ENCODE peak calls at places on chromosomes 13 and 19, in eight cellular contexts. One of them, this sample, is unnamed.

GRCh38 chr19:7646426-7646700 is 9.5 kb downstream of the STXBP2 start:
- DNase-seq in left ventricle myocardium inferior: no peak
- DNase-seq in mesenchymal stem cell: no peak
- DNase-seq in ascending aorta: no peak
- DNase-seq in A549: no peak
- DNase-seq in OCI-LY7: no peak
- DNase-seq in heart left ventricle: no peak
- DNase-seq in heart right ventricle: no peak
- DNase-seq in this sample: no peak

GRCh38 chr13:50080158-50080855 is 65.1 kb downstream of the KCNRG start:
- DNase-seq in left ventricle myocardium inferior: no peak
- DNase-seq in mesenchymal stem cell: peak; percentile 77
- DNase-seq in ascending aorta: no peak
- DNase-seq in A549: peak; percentile 37
- DNase-seq in OCI-LY7: peak; percentile 57
- DNase-seq in heart left ventricle: no peak
- DNase-seq in heart right ventricle: no peak
- DNase-seq in this sample: no peak

GRCh38 chr19:53908106-53908932 is 759 bp upstream of the CACNG7 start:
- DNase-seq in left ventricle myocardium inferior: no peak
- DNase-seq in mesenchymal stem cell: no peak
- DNase-seq in ascending aorta: no peak
- DNase-seq in A549: peak; percentile 85
- DNase-seq in OCI-LY7: peak; percentile 52
- DNase-seq in heart left ventricle: no peak
- DNase-seq in heart right ventricle: peak; percentile 24
- DNase-seq in this sample: peak; percentile 45

GRCh38 chr13:114005206-114005720 is 31.4 kb upstream of the C13orf46 start:
- DNase-seq in left ventricle myocardium inferior: peak; percentile 14
- DNase-seq in mesenchymal stem cell: no peak
- DNase-seq in ascending aorta: no peak
- DNase-seq in A549: no peak
- DNase-seq in OCI-LY7: no peak
- DNase-seq in heart left ventricle: no peak
- DNase-seq in heart right ventricle: no peak
- DNase-seq in this sample: no peak

GRCh38 chr19:18995804-18996241 is 37.5 kb downstream of the SUGP2 start:
- DNase-seq in left ventricle myocardium inferior: peak; percentile 64
- DNase-seq in mesenchymal stem cell: peak; percentile 92
- DNase-seq in ascending aorta: no peak
- DNase-seq in A549: peak; percentile 64
- DNase-seq in OCI-LY7: peak; percentile 74
- DNase-seq in heart left ventricle: peak; percentile 50
- DNase-seq in heart right ventricle: peak; percentile 33
- DNase-seq in this sample: peak; percentile 60

GRCh38 chr13:50609016-50609415 is 234.5 kb downstream of the DLEU7 start:
- DNase-seq in left ventricle myocardium inferior: no peak
- DNase-seq in mesenchymal stem cell: no peak
- DNase-seq in ascending aorta: no peak
- DNase-seq in A549: no peak
- DNase-seq in OCI-LY7: no peak
- DNase-seq in heart left ventricle: no peak
- DNase-seq in heart right ventricle: no peak
- DNase-seq in this sample: no peak

GRCh38 chr13:50644081-50644871 is 199.2 kb downstream of the DLEU7 start:
- DNase-seq in left ventricle myocardium inferior: no peak
- DNase-seq in mesenchymal stem cell: no peak
- DNase-seq in ascending aorta: no peak
- DNase-seq in A549: no peak
- DNase-seq in OCI-LY7: peak; percentile 19
- DNase-seq in heart left ventricle: no peak
- DNase-seq in heart right ventricle: no peak
- DNase-seq in this sample: no peak

GRCh38 chr19:13430790-13431582 is 75.3 kb downstream of the CACNA1A start:
- DNase-seq in left ventricle myocardium inferior: peak; percentile 20
- DNase-seq in mesenchymal stem cell: peak; percentile 6
- DNase-seq in ascending aorta: no peak
- DNase-seq in A549: peak; percentile 43
- DNase-seq in OCI-LY7: peak; percentile 51
- DNase-seq in heart left ventricle: no peak
- DNase-seq in heart right ventricle: peak; percentile 35
- DNase-seq in this sample: peak; percentile 29

GRCh38 chr19:37964109-37964508 is 57.1 kb downstream of the SIPA1L3 start:
- DNase-seq in left ventricle myocardium inferior: no peak
- DNase-seq in mesenchymal stem cell: no peak
- DNase-seq in ascending aorta: no peak
- DNase-seq in A549: no peak
- DNase-seq in OCI-LY7: no peak
- DNase-seq in heart left ventricle: no peak
- DNase-seq in heart right ventricle: no peak
- DNase-seq in this sample: no peak

GRCh38 chr19:55283548-55284393 is at the start of gene BRSK1:
- DNase-seq in left ventricle myocardium inferior: peak; percentile 60
- DNase-seq in mesenchymal stem cell: peak; percentile 77
- DNase-seq in ascending aorta: no peak
- DNase-seq in A549: peak; percentile 62
- DNase-seq in OCI-LY7: peak; percentile 80
- DNase-seq in heart left ventricle: peak; percentile 68
- DNase-seq in heart right ventricle: peak; percentile 58
- DNase-seq in this sample: peak; percentile 22

GRCh38 chr19:19062454-19063182 is 1.2 kb upstream of the SLC25A42 start:
- DNase-seq in left ventricle myocardium inferior: no peak
- DNase-seq in mesenchymal stem cell: peak; percentile 40
- DNase-seq in ascending aorta: no peak
- DNase-seq in A549: no peak
- DNase-seq in OCI-LY7: peak; percentile 16
- DNase-seq in heart left ventricle: no peak
- DNase-seq in heart right ventricle: no peak
- DNase-seq in this sample: no peak

GRCh38 chr13:30142502-30143211 is 164.7 kb downstream of the KATNAL1 start:
- DNase-seq in left ventricle myocardium inferior: no peak
- DNase-seq in mesenchymal stem cell: peak; percentile 99
- DNase-seq in ascending aorta: no peak
- DNase-seq in A549: peak; percentile 39
- DNase-seq in OCI-LY7: no peak
- DNase-seq in heart left ventricle: no peak
- DNase-seq in heart right ventricle: no peak
- DNase-seq in this sample: peak; percentile 66

GRCh38 chr13:103229674-103230073 is 163.5 kb upstream of the SLC10A2 start:
- DNase-seq in left ventricle myocardium inferior: no peak
- DNase-seq in mesenchymal stem cell: no peak
- DNase-seq in ascending aorta: no peak
- DNase-seq in A549: no peak
- DNase-seq in OCI-LY7: no peak
- DNase-seq in heart left ventricle: no peak
- DNase-seq in heart right ventricle: no peak
- DNase-seq in this sample: no peak

GRCh38 chr19:16589917-16590316 is 17.7 kb upstream of the SLC35E1 start:
- DNase-seq in left ventricle myocardium inferior: no peak
- DNase-seq in mesenchymal stem cell: no peak
- DNase-seq in ascending aorta: no peak
- DNase-seq in A549: no peak
- DNase-seq in OCI-LY7: peak; percentile 38
- DNase-seq in heart left ventricle: no peak
- DNase-seq in heart right ventricle: no peak
- DNase-seq in this sample: no peak

GRCh38 chr13:110136660-110137585 is 170.0 kb downstream of the COL4A1 start:
- DNase-seq in left ventricle myocardium inferior: no peak
- DNase-seq in mesenchymal stem cell: no peak
- DNase-seq in ascending aorta: no peak
- DNase-seq in A549: no peak
- DNase-seq in OCI-LY7: no peak
- DNase-seq in heart left ventricle: peak; percentile 37
- DNase-seq in heart right ventricle: no peak
- DNase-seq in this sample: no peak
- H3K27ac ChIP-seq in left ventricle myocardium inferior: peak overlapping the region; percentile 86
- H3K27ac ChIP-seq in mesenchymal stem cell: no peak overlapping the region
- H3K27ac ChIP-seq in ascending aorta: no peak overlapping the region
- H3K27ac ChIP-seq in A549: peak overlapping the region; percentile 91
- H3K27ac ChIP-seq in OCI-LY7: no peak overlapping the region
- H3K27ac ChIP-seq in heart left ventricle: peak overlapping the region; percentile 18
- H3K27ac ChIP-seq in heart right ventricle: peak overlapping the region; percentile 91
- H3K27ac ChIP-seq in this sample: no peak overlapping the region

GRCh38 chr13:112053744-112054615 is 13.0 kb upstream of the SOX1 start:
- DNase-seq in left ventricle myocardium inferior: no peak
- DNase-seq in mesenchymal stem cell: no peak
- DNase-seq in ascending aorta: no peak
- DNase-seq in A549: no peak
- DNase-seq in OCI-LY7: no peak
- DNase-seq in heart left ventricle: no peak
- DNase-seq in heart right ventricle: no peak
- DNase-seq in this sample: no peak

GRCh38 chr13:112055032-112055416 is 11.9 kb upstream of the SOX1 start:
- DNase-seq in left ventricle myocardium inferior: no peak
- DNase-seq in mesenchymal stem cell: no peak
- DNase-seq in ascending aorta: no peak
- DNase-seq in A549: no peak
- DNase-seq in OCI-LY7: no peak
- DNase-seq in heart left ventricle: no peak
- DNase-seq in heart right ventricle: no peak
- DNase-seq in this sample: no peak

GRCh38 chr13:112052213-112052612 is 14.7 kb upstream of the SOX1 start:
- DNase-seq in left ventricle myocardium inferior: no peak
- DNase-seq in mesenchymal stem cell: no peak
- DNase-seq in ascending aorta: no peak
- DNase-seq in A549: no peak
- DNase-seq in OCI-LY7: no peak
- DNase-seq in heart left ventricle: no peak
- DNase-seq in heart right ventricle: no peak
- DNase-seq in this sample: no peak

GRCh38 chr13:112054616-112055015 is 12.3 kb upstream of the SOX1 start:
- DNase-seq in left ventricle myocardium inferior: no peak
- DNase-seq in mesenchymal stem cell: no peak
- DNase-seq in ascending aorta: no peak
- DNase-seq in A549: no peak
- DNase-seq in OCI-LY7: no peak
- DNase-seq in heart left ventricle: no peak
- DNase-seq in heart right ventricle: no peak
- DNase-seq in this sample: no peak

GRCh38 chr13:112053167-112053743 is 13.7 kb upstream of the SOX1 start:
- DNase-seq in left ventricle myocardium inferior: no peak
- DNase-seq in mesenchymal stem cell: no peak
- DNase-seq in ascending aorta: no peak
- DNase-seq in A549: no peak
- DNase-seq in OCI-LY7: no peak
- DNase-seq in heart left ventricle: no peak
- DNase-seq in heart right ventricle: no peak
- DNase-seq in this sample: no peak
- H3K4me3 ChIP-seq in left ventricle myocardium inferior: peak overlapping the region; percentile 21
- H3K4me3 ChIP-seq in mesenchymal stem cell: no peak overlapping the region
- H3K4me3 ChIP-seq in ascending aorta: no peak overlapping the region
- H3K4me3 ChIP-seq in A549: no peak overlapping the region
- H3K4me3 ChIP-seq in OCI-LY7: no peak overlapping the region
- H3K4me3 ChIP-seq in heart left ventricle: no peak overlapping the region
- H3K4me3 ChIP-seq in heart right ventricle: no peak overlapping the region
- H3K4me3 ChIP-seq in this sample: no peak overlapping the region

GRCh38 chr19:46736544-46737274 is 9.1 kb upstream of the FKRP start:
- DNase-seq in left ventricle myocardium inferior: peak; percentile 71
- DNase-seq in mesenchymal stem cell: no peak
- DNase-seq in ascending aorta: no peak
- DNase-seq in A549: no peak
- DNase-seq in OCI-LY7: no peak
- DNase-seq in heart left ventricle: peak; percentile 78
- DNase-seq in heart right ventricle: peak; percentile 70
- DNase-seq in this sample: peak; percentile 56

GRCh38 chr19:46739290-46739771 is 6.5 kb upstream of the FKRP start:
- DNase-seq in left ventricle myocardium inferior: peak; percentile 90
- DNase-seq in mesenchymal stem cell: no peak
- DNase-seq in ascending aorta: no peak
- DNase-seq in A549: no peak
- DNase-seq in OCI-LY7: no peak
- DNase-seq in heart left ventricle: peak; percentile 87
- DNase-seq in heart right ventricle: peak; percentile 82
- DNase-seq in this sample: no peak

GRCh38 chr19:46733693-46734240 is 12.1 kb upstream of the FKRP start:
- DNase-seq in left ventricle myocardium inferior: no peak
- DNase-seq in mesenchymal stem cell: no peak
- DNase-seq in ascending aorta: no peak
- DNase-seq in A549: no peak
- DNase-seq in OCI-LY7: no peak
- DNase-seq in heart left ventricle: no peak
- DNase-seq in heart right ventricle: no peak
- DNase-seq in this sample: no peak

GRCh38 chr19:46737761-46738171 is 8.1 kb upstream of the FKRP start:
- DNase-seq in left ventricle myocardium inferior: no peak
- DNase-seq in mesenchymal stem cell: no peak
- DNase-seq in ascending aorta: no peak
- DNase-seq in A549: no peak
- DNase-seq in OCI-LY7: no peak
- DNase-seq in heart left ventricle: no peak
- DNase-seq in heart right ventricle: no peak
- DNase-seq in this sample: no peak

GRCh38 chr19:46737275-46737654 is 8.6 kb upstream of the FKRP start:
- DNase-seq in left ventricle myocardium inferior: no peak
- DNase-seq in mesenchymal stem cell: no peak
- DNase-seq in ascending aorta: no peak
- DNase-seq in A549: no peak
- DNase-seq in OCI-LY7: no peak
- DNase-seq in heart left ventricle: no peak
- DNase-seq in heart right ventricle: no peak
- DNase-seq in this sample: no peak
- H3K27ac ChIP-seq in left ventricle myocardium inferior: peak overlapping the region; percentile 47
- H3K27ac ChIP-seq in mesenchymal stem cell: no peak overlapping the region
- H3K27ac ChIP-seq in ascending aorta: no peak overlapping the region
- H3K27ac ChIP-seq in A549: no peak overlapping the region
- H3K27ac ChIP-seq in OCI-LY7: no peak overlapping the region
- H3K27ac ChIP-seq in heart left ventricle: no peak overlapping the region
- H3K27ac ChIP-seq in heart right ventricle: peak overlapping the region; percentile 23
- H3K27ac ChIP-seq in this sample: no peak overlapping the region

GRCh38 chr19:49142866-49143335 is 12.3 kb downstream of the HRC start:
- DNase-seq in left ventricle myocardium inferior: peak; percentile 92
- DNase-seq in mesenchymal stem cell: peak; percentile 94
- DNase-seq in ascending aorta: peak; percentile 64
- DNase-seq in A549: peak; percentile 93
- DNase-seq in OCI-LY7: peak; percentile 80
- DNase-seq in heart left ventricle: peak; percentile 93
- DNase-seq in heart right ventricle: peak; percentile 90
- DNase-seq in this sample: peak; percentile 93
- H3K4me3 ChIP-seq in left ventricle myocardium inferior: peak overlapping the region; percentile 70
- H3K4me3 ChIP-seq in mesenchymal stem cell: peak overlapping the region; percentile 90
- H3K4me3 ChIP-seq in ascending aorta: peak overlapping the region; percentile 67
- H3K4me3 ChIP-seq in A549: peak overlapping the region; percentile 39
- H3K4me3 ChIP-seq in OCI-LY7: peak overlapping the region; percentile 43
- H3K4me3 ChIP-seq in heart left ventricle: peak overlapping the region; percentile 52
- H3K4me3 ChIP-seq in heart right ventricle: no peak overlapping the region
- H3K4me3 ChIP-seq in this sample: no peak overlapping the region

GRCh38 chr13:39913928-39914327 is 258.5 kb downstream of the COG6 start:
- DNase-seq in left ventricle myocardium inferior: no peak
- DNase-seq in mesenchymal stem cell: peak; percentile 17
- DNase-seq in ascending aorta: no peak
- DNase-seq in A549: no peak
- DNase-seq in OCI-LY7: no peak
- DNase-seq in heart left ventricle: no peak
- DNase-seq in heart right ventricle: no peak
- DNase-seq in this sample: no peak
- H3K27ac ChIP-seq in left ventricle myocardium inferior: peak overlapping the region; percentile 63
- H3K27ac ChIP-seq in mesenchymal stem cell: no peak overlapping the region
- H3K27ac ChIP-seq in ascending aorta: peak overlapping the region; percentile 38
- H3K27ac ChIP-seq in A549: no peak overlapping the region
- H3K27ac ChIP-seq in OCI-LY7: no peak overlapping the region
- H3K27ac ChIP-seq in heart left ventricle: peak overlapping the region; percentile 50
- H3K27ac ChIP-seq in heart right ventricle: no peak overlapping the region
- H3K27ac ChIP-seq in this sample: no peak overlapping the region

This sample was measured in body of pancreas.